ENCODE peak calls at places on chromosomes 11 and 22, in seven cellular contexts. One of them, this sample, is unnamed.

GRCh38 chr22:43476751-43477150 is 64.9 kb downstream of the MPPED1 start:
- DNase-seq in HepG2: no peak
- DNase-seq in GM12892: no peak
- DNase-seq in H1: no peak
- DNase-seq in K562: no peak
- DNase-seq in SK-N-SH: no peak
- DNase-seq in GM12878: no peak
- DNase-seq in this sample: no peak

GRCh38 chr11:88281317-88281712 is 56.2 kb downstream of the CTSC start:
- DNase-seq in K562: no peak
- DNase-seq in GM12892: no peak
- DNase-seq in HepG2: no peak
- DNase-seq in H1: no peak
- DNase-seq in SK-N-SH: no peak
- DNase-seq in GM12878: no peak
- DNase-seq in this sample: no peak

GRCh38 chr22:28883917-28884753 is 763 bp downstream of the ZNRF3 start:
- DNase-seq in K562: peak; percentile 30
- DNase-seq in SK-N-SH: peak; percentile 74
- DNase-seq in GM12892: no peak
- DNase-seq in H1: no peak
- DNase-seq in HepG2: no peak
- DNase-seq in GM12878: no peak
- DNase-seq in this sample: peak; percentile 28

GRCh38 chr11:33168605-33169240 is 7.4 kb upstream of the CSTF3 start:
- DNase-seq in K562: no peak
- DNase-seq in GM12878: no peak
- DNase-seq in GM12892: no peak
- DNase-seq in H1: no peak
- DNase-seq in SK-N-SH: no peak
- DNase-seq in HepG2: no peak
- DNase-seq in this sample: no peak

GRCh38 chr11:8838248-8838647 is 72.7 kb upstream of the AKIP1 start:
- DNase-seq in HepG2: no peak
- DNase-seq in GM12892: no peak
- DNase-seq in H1: no peak
- DNase-seq in K562: no peak
- DNase-seq in GM12878: no peak
- DNase-seq in SK-N-SH: no peak
- DNase-seq in this sample: no peak

GRCh38 chr11:44675906-44676305 is 50.9 kb upstream of the TSPAN18 start:
- DNase-seq in HepG2: no peak
- DNase-seq in GM12892: no peak
- DNase-seq in GM12878: no peak
- DNase-seq in K562: no peak
- DNase-seq in H1: no peak
- DNase-seq in SK-N-SH: no peak
- DNase-seq in this sample: no peak

GRCh38 chr11:28657378-28658030 is 549.3 kb downstream of the METTL15 start:
- DNase-seq in SK-N-SH: no peak
- DNase-seq in HepG2: no peak
- DNase-seq in H1: no peak
- DNase-seq in K562: no peak
- DNase-seq in GM12878: no peak
- DNase-seq in GM12892: no peak
- DNase-seq in this sample: no peak

GRCh38 chr11:128860571-128861361 is 6.3 kb downstream of the KCNJ1 start:
- DNase-seq in H1: no peak
- DNase-seq in K562: no peak
- DNase-seq in SK-N-SH: peak; percentile 25
- DNase-seq in GM12892: no peak
- DNase-seq in GM12878: no peak
- DNase-seq in HepG2: no peak
- DNase-seq in this sample: no peak

GRCh38 chr11:113045146-113045545 is 83.9 kb downstream of the NCAM1 start:
- DNase-seq in HepG2: no peak
- DNase-seq in GM12892: no peak
- DNase-seq in K562: peak; percentile 2
- DNase-seq in SK-N-SH: no peak
- DNase-seq in H1: no peak
- DNase-seq in GM12878: no peak
- DNase-seq in this sample: no peak

GRCh38 chr11:131195801-131196517 is 174.5 kb upstream of the NTM start:
- DNase-seq in GM12892: no peak
- DNase-seq in SK-N-SH: peak; percentile 76
- DNase-seq in K562: no peak
- DNase-seq in GM12878: no peak
- DNase-seq in HepG2: no peak
- DNase-seq in H1: no peak
- DNase-seq in this sample: no peak

GRCh38 chr11:84719935-84720577 is 907.1 kb downstream of the DLG2 start:
- DNase-seq in HepG2: no peak
- DNase-seq in H1: no peak
- DNase-seq in GM12892: no peak
- DNase-seq in K562: no peak
- DNase-seq in GM12878: no peak
- DNase-seq in SK-N-SH: peak; percentile 44
- DNase-seq in this sample: no peak

GRCh38 chr11:10314199-10315072 is 9.6 kb downstream of the ADM start:
- DNase-seq in K562: no peak
- DNase-seq in SK-N-SH: no peak
- DNase-seq in GM12878: peak; percentile 66
- DNase-seq in H1: no peak
- DNase-seq in HepG2: peak; percentile 63
- DNase-seq in GM12892: no peak
- DNase-seq in this sample: no peak

GRCh38 chr22:24067587-24068376 is 56.7 kb downstream of the CABIN1 start:
- DNase-seq in H1: no peak
- DNase-seq in SK-N-SH: no peak
- DNase-seq in GM12892: no peak
- DNase-seq in HepG2: no peak
- DNase-seq in K562: no peak
- DNase-seq in GM12878: no peak
- DNase-seq in this sample: no peak
- TF ChIP-seq TAF1 in H1: no peak
- TF ChIP-seq TAF1 in SK-N-SH: no peak
- TF ChIP-seq TAF1 in GM12892: no peak
- TF ChIP-seq TAF1 in HepG2: no peak
- TF ChIP-seq TAF1 in K562: no peak
- TF ChIP-seq TAF1 in GM12878: no peak
- TF ChIP-seq TAF1 in this sample: no peak

GRCh38 chr22:45930324-45930723 is 46.6 kb downstream of the WNT7B start:
- DNase-seq in H1: no peak
- DNase-seq in SK-N-SH: no peak
- DNase-seq in HepG2: no peak
- DNase-seq in K562: peak; percentile 15
- DNase-seq in GM12878: no peak
- DNase-seq in GM12892: no peak
- DNase-seq in this sample: no peak

GRCh38 chr22:45931042-45931441 is 45.9 kb downstream of the WNT7B start:
- DNase-seq in H1: no peak
- DNase-seq in K562: no peak
- DNase-seq in HepG2: no peak
- DNase-seq in GM12892: no peak
- DNase-seq in GM12878: no peak
- DNase-seq in SK-N-SH: no peak
- DNase-seq in this sample: no peak

GRCh38 chr22:45933503-45934167 is 43.3 kb downstream of the WNT7B start:
- DNase-seq in K562: no peak
- DNase-seq in SK-N-SH: no peak
- DNase-seq in GM12878: no peak
- DNase-seq in H1: no peak
- DNase-seq in HepG2: no peak
- DNase-seq in GM12892: no peak
- DNase-seq in this sample: no peak

GRCh38 chr22:45934168-45934564 is 42.8 kb downstream of the WNT7B start:
- DNase-seq in H1: no peak
- DNase-seq in GM12892: no peak
- DNase-seq in SK-N-SH: no peak
- DNase-seq in HepG2: no peak
- DNase-seq in K562: no peak
- DNase-seq in GM12878: no peak
- DNase-seq in this sample: no peak

GRCh38 chr22:45932066-45932465 is 44.9 kb downstream of the WNT7B start:
- DNase-seq in GM12878: no peak
- DNase-seq in SK-N-SH: no peak
- DNase-seq in H1: no peak
- DNase-seq in HepG2: no peak
- DNase-seq in K562: no peak
- DNase-seq in GM12892: no peak
- DNase-seq in this sample: no peak
- TF ChIP-seq TAF1 in GM12878: no peak
- TF ChIP-seq TAF1 in SK-N-SH: no peak
- TF ChIP-seq TAF1 in H1: no peak
- TF ChIP-seq TAF1 in HepG2: no peak
- TF ChIP-seq TAF1 in K562: no peak
- TF ChIP-seq TAF1 in GM12892: no peak
- TF ChIP-seq TAF1 in this sample: no peak

DNA sequence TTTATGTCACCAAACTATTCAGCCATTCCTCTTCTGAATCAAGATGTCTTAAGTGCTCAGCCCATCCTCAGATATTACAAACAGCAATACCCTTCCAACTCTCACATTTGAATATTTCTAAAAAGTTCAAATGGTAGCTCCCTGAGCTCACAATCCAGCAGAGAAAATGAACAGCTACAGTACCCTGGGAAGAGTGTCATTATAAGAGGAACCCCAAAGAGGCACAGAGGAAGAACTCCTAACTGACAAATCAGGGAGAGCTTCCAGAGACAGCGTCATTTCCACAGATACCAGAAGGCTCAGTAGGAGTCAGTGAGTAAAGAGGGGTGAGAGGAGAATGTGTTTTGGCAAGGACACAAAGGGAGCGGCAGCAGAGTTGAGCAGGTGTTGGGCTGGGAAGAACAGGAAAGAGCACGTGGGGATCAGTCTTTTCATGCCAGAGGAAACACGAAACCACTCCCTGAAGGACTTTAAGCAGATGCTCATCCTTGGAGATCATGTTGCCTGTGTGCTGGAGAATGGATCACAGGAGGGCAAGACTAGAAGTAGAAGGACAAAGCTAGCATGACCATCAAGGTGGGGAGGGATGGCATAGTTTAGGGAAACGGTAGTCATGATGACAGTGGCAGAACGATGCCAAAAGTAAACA is 4.3 kb downstream of the CLTCL1 start:
- DNase-seq in GM12878: no peak
- DNase-seq in H1: no peak
- DNase-seq in K562: no peak
- DNase-seq in HepG2: no peak
- DNase-seq in GM12892: no peak
- DNase-seq in SK-N-SH: no peak
- DNase-seq in this sample: no peak
- TF ChIP-seq TAF1 in GM12878: no peak
- TF ChIP-seq TAF1 in H1: no peak
- TF ChIP-seq TAF1 in K562: no peak
- TF ChIP-seq TAF1 in HepG2: no peak
- TF ChIP-seq TAF1 in GM12892: no peak
- TF ChIP-seq TAF1 in SK-N-SH: no peak
- TF ChIP-seq TAF1 in this sample: no peak

DNA sequence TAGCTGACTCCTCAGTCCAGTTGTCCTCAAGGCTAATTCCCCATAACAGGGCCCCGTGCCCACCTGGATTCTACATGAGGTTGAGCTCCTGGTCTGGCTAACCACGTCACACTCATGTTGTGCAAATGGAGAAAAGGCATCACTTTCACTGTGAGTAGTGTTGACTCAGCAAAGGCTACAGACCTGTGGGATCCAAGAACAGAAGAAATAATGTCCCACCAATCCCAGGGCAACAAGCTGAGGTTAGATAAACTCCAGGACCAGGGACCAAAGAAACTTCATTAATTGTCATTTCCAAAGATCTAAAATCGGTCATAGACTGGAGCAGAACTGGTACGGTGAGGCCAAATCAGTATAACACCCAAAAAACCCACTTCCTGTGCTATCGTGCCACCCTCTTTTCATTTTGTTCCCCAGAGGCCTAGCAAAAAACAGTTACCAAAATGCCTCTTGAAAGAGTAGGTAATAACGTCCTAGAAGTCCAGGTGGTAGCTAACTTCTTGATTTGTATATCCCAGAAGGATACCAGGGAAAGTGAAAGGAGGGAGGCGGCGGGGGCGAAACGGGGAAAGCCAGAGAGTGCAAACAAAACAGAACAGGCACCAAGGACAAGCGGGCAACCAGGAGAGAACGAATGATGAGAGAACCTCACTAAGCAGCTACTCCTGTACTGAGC is 1.4 kb downstream of the PCSK7 start:
- DNase-seq in SK-N-SH: no peak
- DNase-seq in HepG2: no peak
- DNase-seq in H1: no peak
- DNase-seq in GM12878: peak; percentile 45
- DNase-seq in GM12892: peak; percentile 44
- DNase-seq in K562: no peak
- DNase-seq in this sample: peak; percentile 37
- TF ChIP-seq TAF1 in SK-N-SH: no peak
- TF ChIP-seq TAF1 in HepG2: no peak
- TF ChIP-seq TAF1 in H1: no peak
- TF ChIP-seq TAF1 in GM12878: no peak
- TF ChIP-seq TAF1 in GM12892: no peak
- TF ChIP-seq TAF1 in K562: no peak
- TF ChIP-seq TAF1 in this sample: peak; percentile 55

DNA sequence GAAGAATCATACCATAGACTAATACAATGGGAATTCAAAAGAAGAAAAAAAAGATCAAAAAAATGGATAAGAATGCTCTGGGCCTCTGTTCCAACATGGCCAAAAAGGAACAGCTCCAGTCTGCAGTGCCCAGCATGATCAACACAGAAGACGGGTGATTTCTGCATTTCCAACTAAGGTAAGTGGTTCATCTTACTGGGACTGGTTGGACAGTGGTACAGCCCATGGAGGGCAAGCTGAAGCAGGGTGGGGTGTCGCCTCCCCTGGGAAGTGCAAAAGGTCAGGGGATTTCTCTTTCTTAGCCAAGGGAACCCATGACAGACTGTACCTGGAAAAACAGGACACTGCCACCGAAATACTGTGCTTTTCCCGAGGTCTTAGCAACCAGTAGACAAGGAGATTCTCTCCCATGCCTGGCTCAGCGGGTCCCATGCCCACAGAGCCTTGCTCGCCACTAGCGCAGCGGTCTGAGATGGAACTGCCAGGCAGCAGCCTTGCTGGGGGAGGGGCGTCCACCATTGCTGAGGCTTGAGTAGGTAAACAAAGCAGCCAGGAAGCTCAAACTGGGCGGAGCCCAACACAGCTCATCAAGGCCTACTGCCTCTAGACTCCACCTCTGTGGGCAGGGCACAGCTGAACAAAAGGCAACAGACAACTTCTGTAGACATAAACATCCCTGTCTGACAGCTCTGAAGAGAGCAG is 428.4 kb downstream of the MN1 start:
- DNase-seq in HepG2: peak; percentile 81
- DNase-seq in GM12892: no peak
- DNase-seq in K562: peak; percentile 32
- DNase-seq in GM12878: no peak
- DNase-seq in SK-N-SH: no peak
- DNase-seq in H1: peak; percentile 84
- DNase-seq in this sample: no peak
- TF ChIP-seq TAF1 in HepG2: no peak
- TF ChIP-seq TAF1 in GM12892: no peak
- TF ChIP-seq TAF1 in K562: no peak
- TF ChIP-seq TAF1 in GM12878: no peak
- TF ChIP-seq TAF1 in SK-N-SH: no peak
- TF ChIP-seq TAF1 in H1: no peak
- TF ChIP-seq TAF1 in this sample: no peak